ENCODE peak calls at places on chromosomes 1 and 21, in eight cellular contexts. N is psoas muscle, A is NCI-H345, L is NCI-H2107, X is astrocyte of the spinal cord, J is KBM-7, Y is RWPE1, H is Right ventricle myocardium inferior. T is an unnamed sample.

GRCh38 chr1:174965006-174965971 is 34.5 kb upstream of the CACYBP start:
- DNase-seq in H (no peak), J (no peak), Y (no peak), L (no peak), N (no peak), A (no peak), X (no peak), T (no peak)

GRCh38 chr1:15858069-15858670 is 10.7 kb downstream of the SPEN start:
- DNase-seq in X (no peak), J (no peak), L (no peak), Y (no peak), N (no peak), A (no peak), H (no peak), T (no peak)

GRCh38 chr1:199551967-199552565 is 475.4 kb upstream of the NR5A2 start:
- DNase-seq in A (peak; percentile 55), X (peak; percentile 80), J (peak; percentile 91), N (no peak), H (no peak), Y (peak; percentile 48), L (peak; percentile 65), T (peak; percentile 56)

GRCh38 chr21:35399706-35400105 is 350.6 kb upstream of the RUNX1 start:
- DNase-seq in Y (no peak), J (peak; percentile 39), X (no peak), N (no peak), A (no peak), H (no peak), L (no peak), T (no peak)

GRCh38 chr1:68141079-68141800 is 90.8 kb upstream of the DIRAS3 start:
- DNase-seq in J (no peak), H (no peak), A (no peak), N (no peak), X (peak; percentile 68), L (no peak), Y (no peak), T (peak; percentile 20)

GRCh38 chr1:184386271-184387068 is at the start of gene C1orf21:
- DNase-seq in X (peak; percentile 86), H (peak; percentile 94), A (peak; percentile 92), J (peak; percentile 89), N (peak; percentile 92), Y (peak; percentile 87), L (peak; percentile 60), T (peak; percentile 92)

GRCh38 chr1:202835548-202836072 is 24.9 kb downstream of the PCAT6 start:
- DNase-seq in J (peak; percentile 35), A (no peak), H (no peak), Y (no peak), X (no peak), N (no peak), L (no peak), T (no peak)

GRCh38 chr1:9825101-9826074 is 1.6 kb upstream of the CLSTN1 start:
- DNase-seq in X (peak; percentile 80), A (peak; percentile 75), N (peak; percentile 62), H (no peak), L (no peak), Y (peak; percentile 97), J (peak; percentile 62), T (peak; percentile 94)

GRCh38 chr1:15100369-15101111 is 53.0 kb upstream of the TMEM51 start:
- DNase-seq in Y (peak; percentile 59), H (no peak), X (peak; percentile 35), N (no peak), L (peak; percentile 23), J (peak; percentile 63), A (peak; percentile 58), T (peak; percentile 65)

GRCh38 chr21:26061437-26061836 is 109.1 kb downstream of the APP start:
- DNase-seq in N (no peak), L (no peak), Y (no peak), H (no peak), X (no peak), A (no peak), J (no peak), T (no peak)

GRCh38 chr1:94863919-94864318 is 43.8 kb downstream of the SLC44A3 start:
- DNase-seq in H (no peak), Y (peak; percentile 80), X (peak; percentile 91), J (no peak), L (no peak), N (peak; percentile 19), A (no peak), T (peak; percentile 92)

GRCh38 chr1:226697608-226698544 is 41.2 kb downstream of the ITPKB start:
- DNase-seq in Y (no peak), N (no peak), H (no peak), A (no peak), L (no peak), J (no peak), X (no peak), T (no peak)

GRCh38 chr1:226061793-226062557 is 541 bp upstream of the H3-3A start:
- DNase-seq in H (peak; percentile 89), N (peak; percentile 85), L (peak; percentile 58), J (peak; percentile 78), A (peak; percentile 84), X (peak; percentile 81), Y (peak; percentile 92), T (peak; percentile 89)

GRCh38 chr1:184813528-184814089 is 59.0 kb upstream of the EDEM3 start:
- DNase-seq in A (no peak), J (no peak), H (no peak), X (peak; percentile 12), Y (no peak), L (no peak), N (no peak), T (no peak)

GRCh38 chr1:207054476-207054875 is 1.4 kb downstream of the PFKFB2 start:
- DNase-seq in H (no peak), J (no peak), X (no peak), Y (no peak), L (no peak), A (no peak), N (no peak), T (no peak)

T was measured in Daoy.